ENCODE peak calls at places on chromosome 10, in seven cellular contexts. O is pancreas, S is HCT116, M is IMR-90, T is H9, R is PC-3, W is psoas muscle. E is an unnamed sample. For H3K4me1, the result is how much of the 10 kb centered on the place peaks cover.

GRCh38 chr10:57815926-57816325 is 451.8 kb downstream of the IPMK start:
- DNase-seq in R (peak), M (no peak), S (no peak), T (no peak), O (no peak), W (no peak), E (no peak)

GRCh38 chr10:4786043-4786839 is 39.8 kb upstream of the AKR1E2 start:
- DNase-seq in R (peak), T (no peak), O (no peak), M (no peak), W (no peak), S (no peak), E (no peak)

GRCh38 chr10:97428572-97428981 is 2.6 kb downstream of the PGAM1 start:
- DNase-seq in M (no peak), R (no peak), O (no peak), S (no peak), W (no peak), T (no peak), E (no peak)

GRCh38 chr10:72088879-72089585 is 681 bp upstream of the SPOCK2 start:
- DNase-seq in M (no peak), T (peak), S (no peak), W (peak), R (no peak), O (no peak), E (no peak)

GRCh38 chr10:62317257-62317656 is 48.6 kb upstream of the RTKN2 start:
- DNase-seq in O (no peak), T (no peak), M (no peak), R (no peak), S (no peak), W (no peak), E (no peak)

GRCh38 chr10:128180843-128181242 is 54.6 kb upstream of the MKI67 start:
- DNase-seq in W (no peak), T (no peak), S (no peak), R (no peak), O (no peak), M (no peak), E (no peak)

GRCh38 chr10:13953371-13953770 is 366.6 kb downstream of the PRPF18 start:
- DNase-seq in S (no peak), R (no peak), O (no peak), T (no peak), W (no peak), M (peak), E (no peak)

GRCh38 chr10:8088504-8088903 is 34.0 kb downstream of the GATA3 start:
- DNase-seq in T (no peak), S (no peak), O (no peak), W (no peak), R (no peak), M (no peak), E (no peak)

GRCh38 chr10:96124230-96125141 is 5.6 kb upstream of the ZNF518A start:
- DNase-seq in S (peak), M (peak), W (no peak), R (no peak), O (peak), T (peak), E (peak)

GRCh38 chr10:69696073-69696731 is 66.2 kb downstream of the FAM241B start:
- DNase-seq in T (peak), S (peak), M (peak), R (peak), W (no peak), O (no peak), E (no peak)

GRCh38 chr10:121618906-121619305 is 20.7 kb upstream of the FGFR2 start:
- DNase-seq in R (no peak), O (no peak), T (no peak), W (no peak), S (no peak), M (no peak), E (no peak)

GRCh38 chr10:31129261-31129660 is 97.6 kb upstream of the ZNF438 start:
- DNase-seq in R (peak), M (peak), T (peak), W (no peak), S (no peak), O (no peak), E (no peak)

GRCh38 chr10:128774979-128775378 is 648.8 kb upstream of the MKI67 start:
- DNase-seq in M (no peak), W (no peak), T (no peak), S (no peak), R (no peak), O (no peak), E (no peak)

GRCh38 chr10:86500846-86501245 is 20.7 kb downstream of the WAPL start:
- DNase-seq in W (no peak), S (no peak), T (no peak), O (no peak), M (peak), R (no peak), E (no peak)

GRCh38 chr10:110919349-110919931 is at the start of gene SHOC2:
- DNase-seq in O (peak), W (peak), T (peak), R (peak), S (no peak), M (no peak), E (peak)

GRCh38 chr10:28375399-28376354 is 72.8 kb upstream of the MPP7 start:
- DNase-seq in W (no peak), S (peak), R (peak), T (no peak), M (peak), O (peak), E (no peak)

GRCh38 chr10:112471878-112472487 is 25.0 kb downstream of the VTI1A start:
- DNase-seq in W (no peak), S (peak), T (no peak), O (no peak), R (peak), M (peak), E (peak)

GRCh38 chr10:77513783-77514331 is 123.8 kb downstream of the KCNMA1 start:
- DNase-seq in S (peak), T (peak), M (peak), O (peak), R (peak), W (peak), E (no peak)

GRCh38 chr10:48275743-48276142 is 1.2 kb upstream of the FRMPD2 start:
- DNase-seq in R (no peak), M (no peak), T (no peak), O (no peak), W (no peak), S (no peak), E (no peak)

GRCh38 chr10:120556164-120556532 is 99.1 kb downstream of the PLPP4 start:
- DNase-seq in W (no peak), M (no peak), S (no peak), T (no peak), O (no peak), R (no peak), E (no peak)

GRCh38 chr10:104339469-104340098 is 1.3 kb upstream of the ITPRIP start:
- DNase-seq in R (peak), O (peak), S (no peak), M (peak), T (peak), W (no peak), E (no peak)

GRCh38 chr10:28996947-28997551 is 291.8 kb upstream of the LYZL1 start:
- DNase-seq in R (peak), M (peak), S (no peak), W (no peak), T (no peak), O (no peak), E (no peak)

GRCh38 chr10:77592946-77593636 is 44.5 kb downstream of the KCNMA1 start:
- DNase-seq in T (no peak), O (no peak), S (peak), M (peak), W (no peak), R (peak), E (no peak)

GRCh38 chr10:76160758-76161555 is 729.5 kb downstream of the LRMDA start:
- DNase-seq in O (no peak), T (no peak), R (no peak), S (no peak), M (no peak), W (no peak), E (no peak)

GRCh38 chr10:75095631-75096030 is 15.8 kb upstream of the SAMD8 start:
- DNase-seq in S (no peak), T (no peak), O (no peak), M (no peak), R (no peak), W (no peak), E (no peak)

GRCh38 chr10:75098902-75099673 is 12.4 kb upstream of the SAMD8 start:
- DNase-seq in S (no peak), M (no peak), R (no peak), W (no peak), O (no peak), T (no peak), E (no peak)

GRCh38 chr10:75096749-75097148 is 14.7 kb upstream of the SAMD8 start:
- DNase-seq in O (no peak), S (no peak), W (no peak), T (no peak), R (peak), M (no peak), E (no peak)

GRCh38 chr10:75099952-75100763 is 11.3 kb upstream of the SAMD8 start:
- DNase-seq in M (peak), O (peak), W (peak), R (peak), S (peak), T (peak), E (peak)

GRCh38 chr10:75097666-75098285 is 13.7 kb upstream of the SAMD8 start:
- DNase-seq in S (no peak), R (peak), W (no peak), T (peak), O (no peak), M (peak), E (peak)
- TF ChIP-seq CTCF in S (peak), R (peak), W (no peak), T (peak), O (no peak), M (peak), E (peak)

DNA sequence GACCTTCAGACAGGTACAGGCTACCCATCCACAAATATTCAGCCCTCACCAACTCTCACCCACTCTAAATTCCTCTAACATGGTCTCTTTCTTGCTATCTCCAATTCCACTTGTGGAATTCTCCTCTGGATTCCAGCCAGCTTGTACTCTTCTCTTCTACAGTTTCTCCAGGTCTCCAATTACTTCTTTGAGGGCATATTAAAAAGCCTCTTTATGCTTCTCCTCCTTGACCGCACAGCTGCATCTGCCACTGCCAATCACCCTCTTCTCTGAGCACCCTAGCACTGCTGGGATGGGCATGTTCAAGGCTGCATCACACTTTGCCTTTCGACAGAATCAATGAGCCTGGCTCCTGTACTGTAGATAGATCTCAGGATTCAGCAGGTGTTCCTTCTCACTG is 101.5 kb upstream of the ANKRD1 start:
- DNase-seq in R (no peak), O (no peak), T (no peak), W (no peak), M (no peak), S (no peak), E (no peak)
- H3K27ac ChIP-seq in R (no peak), O (no peak), T (no peak), W (peak), M (no peak), S (no peak), E (no peak)

GRCh38 chr10:113960617-113961260 is 82.9 kb upstream of the ADRB1 start:
- DNase-seq in T (no peak), W (no peak), R (peak), O (no peak), S (no peak), M (no peak), E (peak)
- H3K4me1 ChIP-seq in T (under half), W (under half), R (under half), O (under half), S (under half), M (under half), E (half or more)

DNA sequence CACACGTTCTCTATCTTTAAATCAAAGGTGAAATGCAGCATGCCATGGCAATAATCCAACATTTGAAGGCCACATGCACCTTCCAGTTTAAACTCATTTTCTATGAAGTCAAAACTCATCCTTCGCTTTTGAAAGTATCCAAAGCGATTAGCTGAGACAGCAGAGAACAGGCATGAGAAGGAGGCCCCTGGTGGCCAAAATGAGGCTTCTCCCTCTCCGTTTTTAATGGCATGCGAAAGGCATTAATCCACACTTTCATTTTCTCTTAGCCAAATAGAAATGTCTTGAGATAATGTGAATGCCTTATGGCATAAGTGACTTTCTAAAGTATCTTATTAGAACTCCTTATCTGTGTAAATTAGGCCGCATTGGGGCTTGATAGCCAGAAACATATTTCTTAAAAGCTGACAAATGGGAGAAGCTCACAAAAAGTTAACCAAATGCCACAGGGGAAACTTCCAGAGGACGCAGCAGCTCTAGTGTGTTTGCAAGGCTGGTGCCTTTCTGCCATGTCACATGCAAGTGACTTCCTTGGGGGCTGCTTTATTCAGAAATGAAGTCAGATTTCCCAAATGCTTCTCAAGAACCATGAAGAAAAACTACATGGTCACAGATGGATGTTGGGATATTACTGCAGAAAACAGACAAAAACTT is 1189.6 kb downstream of the SORCS1 start:
- DNase-seq in R (peak), M (peak), O (peak), S (no peak), T (peak), W (no peak), E (no peak)
- TF ChIP-seq CTCF in R (peak), M (peak), O (peak), S (no peak), T (peak), W (peak), E (peak)

GRCh38 chr10:74006269-74006668 is 8.4 kb downstream of the VCL start:
- DNase-seq in R (no peak), S (no peak), M (no peak), W (no peak), O (no peak), T (no peak), E (no peak)
- H3K27ac ChIP-seq in R (no peak), S (no peak), M (no peak), W (peak), O (no peak), T (no peak), E (peak)

GRCh38 chr10:132398566-132398991 is 1.6 kb downstream of the PWWP2B start:
- DNase-seq in W (peak), S (no peak), O (peak), T (no peak), R (no peak), M (no peak), E (no peak)
- H3K4me1 ChIP-seq in W (under half), S (under half), O (under half), T (under half), R (under half), M (under half), E (under half)